ENCODE peak calls at places on chromosomes 13 and 19, in five cellular contexts. Q is coronary artery, H is neural progenitor cell, V is fibroblast of mammary gland, Z is RWPE1. C is an unnamed sample.

GRCh38 chr19:48511800-48512503 is at the start of gene LMTK3:
- DNase-seq in Q (no peak), H (peak; percentile 87), V (peak; percentile 21), Z (peak; percentile 50), C (no peak)

GRCh38 chr19:7191946-7192691 is 102.1 kb downstream of the INSR start:
- DNase-seq in Q (no peak), H (no peak), V (peak; percentile 45), Z (no peak), C (no peak)

GRCh38 chr19:4379383-4380253 is 20.7 kb downstream of the SH3GL1 start:
- DNase-seq in Q (no peak), H (no peak), V (peak; percentile 60), Z (peak; percentile 96), C (peak; percentile 77)

GRCh38 chr13:59394526-59394925 is 769.2 kb downstream of the DIAPH3 start:
- DNase-seq in Q (no peak), H (no peak), V (no peak), Z (no peak), C (no peak)

GRCh38 chr19:53015730-53016129 is 2.0 kb downstream of the ERVV-1 start:
- DNase-seq in Q (no peak), H (no peak), V (no peak), Z (no peak), C (no peak)

GRCh38 chr19:38891791-38892190 is 7.6 kb downstream of the SIRT2 start:
- DNase-seq in Q (no peak), H (no peak), V (no peak), Z (no peak), C (no peak)

GRCh38 chr19:12939292-12939606 is 840 bp downstream of the CALR start:
- DNase-seq in Q (no peak), H (peak; percentile 31), V (peak; percentile 76), Z (no peak), C (no peak)

GRCh38 chr19:38838208-38838985 is 6.8 kb upstream of the ECH1 start:
- DNase-seq in Q (no peak), H (no peak), V (no peak), Z (peak; percentile 88), C (peak; percentile 98)

GRCh38 chr19:29671393-29672076 is 6.3 kb downstream of the PLEKHF1 start:
- DNase-seq in Q (no peak), H (no peak), V (peak; percentile 66), Z (peak; percentile 33), C (peak; percentile 92)

DNA sequence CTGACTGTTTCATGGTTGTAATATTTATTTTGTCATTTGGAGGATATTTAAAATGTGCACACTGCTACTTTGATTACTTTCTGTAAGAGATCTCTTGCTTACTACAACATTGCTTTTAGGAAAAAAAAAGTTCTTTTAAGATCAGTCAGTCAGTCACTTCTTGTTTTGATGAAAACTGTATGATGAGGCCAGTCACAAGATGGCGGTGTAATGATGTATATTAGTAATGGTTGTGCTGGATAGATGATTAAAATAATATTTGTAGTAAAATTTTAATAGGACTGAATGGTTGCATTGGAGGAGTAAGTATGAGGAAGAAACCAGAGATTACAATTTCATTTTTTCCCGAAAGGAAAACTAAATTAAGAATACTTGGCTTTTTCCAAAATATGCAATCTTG is 2411.1 kb downstream of the PCDH9 start:
- DNase-seq in Q (no peak), H (no peak), V (no peak), Z (no peak), C (no peak)
- TF ChIP-seq CTCF in Q (no peak), H (no peak), V (no peak), Z (no peak), C (no peak)

GRCh38 chr19:35896643-35897040 is 3.7 kb downstream of the NFKBID start:
- DNase-seq in Q (no peak), H (no peak), V (no peak), Z (no peak), C (no peak)

GRCh38 chr19:35897706-35898451 is 2.5 kb downstream of the NFKBID start:
- DNase-seq in Q (no peak), H (no peak), V (no peak), Z (no peak), C (no peak)

GRCh38 chr19:35901854-35902661 is at the start of gene HCST:
- DNase-seq in Q (no peak), H (no peak), V (peak; percentile 44), Z (no peak), C (no peak)

GRCh38 chr19:35901055-35901644 is 810 bp upstream of the NFKBID start:
- DNase-seq in Q (no peak), H (no peak), V (peak; percentile 35), Z (peak; percentile 17), C (peak; percentile 27)

DNA sequence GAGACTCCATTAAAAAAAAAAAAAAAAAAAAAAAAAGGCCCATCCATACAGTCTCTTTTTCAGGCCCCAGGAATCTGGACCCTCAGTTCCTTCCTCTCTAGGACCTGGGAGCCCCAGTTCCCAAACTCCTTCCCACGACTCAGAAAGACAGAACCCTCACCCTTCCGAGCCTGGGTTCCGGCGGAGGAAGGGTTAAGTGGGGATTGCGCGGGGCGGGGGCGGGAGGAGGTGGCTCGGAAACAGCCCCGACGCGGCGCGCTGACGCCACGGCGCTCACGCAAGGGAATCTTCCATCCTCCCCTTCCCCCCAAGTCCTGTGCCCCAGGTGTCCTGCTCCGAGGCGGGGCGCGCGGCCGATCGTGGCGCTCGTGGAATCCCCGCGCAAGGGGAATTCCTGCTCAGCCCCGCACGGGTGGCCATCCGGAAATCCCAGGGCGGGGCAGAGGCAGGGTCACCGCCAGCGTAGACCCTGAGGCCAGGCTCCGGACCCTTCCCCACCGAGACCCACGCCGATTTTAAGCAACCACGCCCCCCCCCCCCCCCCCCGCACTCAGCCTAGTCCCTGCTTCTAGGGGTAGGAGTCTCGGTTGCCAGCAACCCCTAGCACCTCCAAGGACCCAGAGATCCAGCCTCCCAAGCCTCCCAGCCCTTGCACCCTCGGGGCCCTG is 659 bp downstream of the NFKBID start:
- DNase-seq in Q (no peak), H (peak; percentile 67), V (peak; percentile 78), Z (peak; percentile 87), C (peak; percentile 74)
- TF ChIP-seq CTCF in Q (no peak), H (no peak), V (no peak), Z (no peak), C (no peak)

GRCh38 chr13:99919132-99919531 is 52.4 kb downstream of the ZIC5 start:
- DNase-seq in Q (no peak), H (no peak), V (no peak), Z (no peak), C (no peak)
- TF ChIP-seq CTCF in Q (no peak), H (no peak), V (no peak), Z (no peak), C (no peak)

GRCh38 chr13:20188649-20189553 is 3.8 kb downstream of the GJB2 start:
- DNase-seq in Q (peak; percentile 66), H (peak; percentile 37), V (no peak), Z (no peak), C (no peak)
- TF ChIP-seq CTCF in Q (no peak), H (peak; percentile 36), V (no peak), Z (no peak), C (no peak)

GRCh38 chr19:10574462-10574861 is 5.7 kb upstream of the CDKN2D start:
- DNase-seq in Q (no peak), H (no peak), V (no peak), Z (no peak), C (no peak)
- TF ChIP-seq CTCF in Q (no peak), H (no peak), V (no peak), Z (no peak), C (no peak)

C was measured in PC-9.